ENCODE peak calls at places on chromosomes 3 and 15, in five cellular contexts. Z is CD4-positive, alpha-beta memory T cell; M is brain microvascular endothelial cell; X is cardiac muscle cell; V is ovary. H is an unnamed sample.

GRCh38 chr15:67304778-67305177 is 50.2 kb downstream of the IQCH start:
- DNase-seq in M (no peak), X (no peak), Z (no peak), V (no peak), H (no peak)

GRCh38 chr3:100033814-100034490 is 80.3 kb downstream of the FILIP1L start:
- DNase-seq in V (no peak), M (no peak), Z (no peak), X (peak; percentile 50), H (no peak)

GRCh38 chr15:76341366-76342045 is 4.9 kb downstream of the ISL2 start:
- DNase-seq in V (no peak), X (no peak), Z (no peak), M (no peak), H (no peak)

GRCh38 chr3:179146911-179147570 is 1.1 kb upstream of the PIK3CA start:
- DNase-seq in X (peak; percentile 73), Z (peak; percentile 70), V (peak; percentile 30), M (peak; percentile 71), H (peak; percentile 57)

GRCh38 chr3:21718161-21718765 is 32.7 kb downstream of the ZNF385D start:
- DNase-seq in M (peak; percentile 98), Z (no peak), V (no peak), X (peak; percentile 89), H (no peak)

GRCh38 chr3:195105389-195105788 is 165.6 kb downstream of the XXYLT1 start:
- DNase-seq in M (no peak), X (no peak), Z (no peak), V (no peak), H (no peak)

GRCh38 chr15:63601727-63602185 is 4.6 kb downstream of the FBXL22 start:
- DNase-seq in M (no peak), X (no peak), Z (no peak), V (no peak), H (no peak)

GRCh38 chr3:65851827-65852226 is 186.9 kb downstream of the MAGI1 start:
- DNase-seq in X (peak; percentile 87), M (peak; percentile 39), Z (no peak), V (no peak), H (no peak)

GRCh38 chr3:137259709-137260108 is 301.9 kb downstream of the IL20RB start:
- DNase-seq in V (no peak), Z (no peak), X (no peak), M (no peak), H (no peak)

GRCh38 chr3:149771652-149772271 is 19.5 kb upstream of the COMMD2 start:
- DNase-seq in Z (no peak), X (peak; percentile 56), M (peak; percentile 26), V (peak; percentile 53), H (no peak)

GRCh38 chr15:22845289-22845900 is 6.9 kb downstream of the NIPA2 start:
- DNase-seq in Z (no peak), V (no peak), X (no peak), M (no peak), H (no peak)

GRCh38 chr3:108281670-108282069 is 14.7 kb upstream of the HHLA2 start:
- DNase-seq in Z (no peak), X (no peak), M (no peak), V (no peak), H (no peak)

GRCh38 chr3:50150863-50151686 is 4.0 kb upstream of the SEMA3F start:
- DNase-seq in M (no peak), Z (peak; percentile 7), X (no peak), V (no peak), H (no peak)

GRCh38 chr15:67782592-67782991 is 42.7 kb upstream of the SKOR1 start:
- DNase-seq in Z (no peak), M (no peak), V (no peak), X (no peak), H (peak; percentile 14)

GRCh38 chr3:47421741-47422649 is 41.2 kb downstream of the PTPN23 start:
- DNase-seq in V (peak; percentile 38), M (no peak), X (peak; percentile 25), Z (no peak), H (peak; percentile 54)

GRCh38 chr3:187342255-187342654 is 25.9 kb upstream of the RTP4 start:
- DNase-seq in M (no peak), X (no peak), V (no peak), Z (no peak), H (no peak)

GRCh38 chr15:83769411-83769960 is 115.6 kb downstream of the ADAMTSL3 start:
- DNase-seq in V (no peak), M (no peak), Z (no peak), X (no peak), H (no peak)

GRCh38 chr15:83762367-83762766 is 108.4 kb downstream of the ADAMTSL3 start:
- DNase-seq in X (no peak), M (no peak), Z (no peak), V (no peak), H (no peak)

GRCh38 chr15:83767786-83768185 is 113.9 kb downstream of the ADAMTSL3 start:
- DNase-seq in Z (no peak), M (peak; percentile 84), V (no peak), X (peak; percentile 96), H (no peak)

GRCh38 chr15:83764201-83764839 is 110.4 kb downstream of the ADAMTSL3 start:
- DNase-seq in M (no peak), Z (no peak), X (no peak), V (no peak), H (no peak)

DNA sequence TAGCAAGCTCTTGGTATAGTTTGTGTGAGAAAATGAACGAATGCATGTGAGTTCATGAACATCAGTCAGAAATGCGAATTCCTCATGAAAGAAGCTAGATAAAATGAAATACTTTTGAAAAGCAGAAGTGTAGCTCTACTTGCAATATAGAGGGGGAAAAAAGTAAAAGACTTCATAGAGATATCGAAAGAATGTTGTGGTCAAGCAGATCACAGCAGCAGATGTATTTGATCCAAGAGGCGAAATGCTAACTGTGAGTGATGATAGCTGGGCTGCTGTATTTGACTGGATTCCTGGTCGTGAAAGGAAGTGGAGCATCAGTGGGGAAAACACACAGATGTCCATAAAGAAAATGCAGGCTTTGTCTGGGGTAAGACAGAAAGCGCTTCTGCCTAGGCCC is 112.4 kb downstream of the ADAMTSL3 start:
- DNase-seq in M (peak; percentile 74), X (peak; percentile 94), V (no peak), Z (no peak), H (no peak)
- H3K27ac ChIP-seq in M (peak overlapping the region; percentile 68), X (no peak overlapping the region), V (no peak overlapping the region), Z (no peak overlapping the region), H (no peak overlapping the region)

GRCh38 chr15:41932939-41933725 is 39.2 kb downstream of the EHD4 start:
- DNase-seq in V (no peak), Z (no peak), X (no peak), M (no peak), H (no peak)

GRCh38 chr15:41930867-41931222 is 37.0 kb upstream of the SPTBN5 start:
- DNase-seq in M (no peak), Z (no peak), X (no peak), V (no peak), H (no peak)

GRCh38 chr15:41933771-41934170 is 38.6 kb downstream of the EHD4 start:
- DNase-seq in Z (no peak), V (no peak), M (no peak), X (no peak), H (no peak)

GRCh38 chr15:41932511-41932910 is 38.7 kb upstream of the SPTBN5 start:
- DNase-seq in Z (no peak), M (no peak), X (no peak), V (no peak), H (no peak)

DNA sequence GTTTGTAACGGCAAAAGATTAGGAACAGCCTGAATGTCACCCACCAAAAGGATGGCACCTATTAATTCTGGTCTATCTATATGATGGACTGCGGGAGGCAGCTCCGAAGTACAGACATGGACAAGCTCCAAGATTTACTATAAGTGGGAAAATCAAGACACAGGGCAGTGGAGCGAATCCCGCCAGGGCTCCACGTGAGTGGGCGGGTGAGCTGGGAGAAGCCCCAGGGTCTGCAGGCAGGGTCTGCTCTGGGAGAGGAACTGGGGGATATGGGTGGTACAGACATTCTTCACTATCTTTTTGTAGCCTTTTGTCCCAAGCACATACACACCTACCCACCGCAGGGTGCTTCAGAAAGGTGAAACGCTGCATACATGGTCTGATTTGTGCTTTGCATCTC is 38.2 kb upstream of the SPTBN5 start:
- DNase-seq in V (no peak), M (no peak), X (no peak), Z (no peak), H (no peak)
- H3K27ac ChIP-seq in V (no peak overlapping the region), M (no peak overlapping the region), X (no peak overlapping the region), Z (no peak overlapping the region), H (no peak overlapping the region)

DNA sequence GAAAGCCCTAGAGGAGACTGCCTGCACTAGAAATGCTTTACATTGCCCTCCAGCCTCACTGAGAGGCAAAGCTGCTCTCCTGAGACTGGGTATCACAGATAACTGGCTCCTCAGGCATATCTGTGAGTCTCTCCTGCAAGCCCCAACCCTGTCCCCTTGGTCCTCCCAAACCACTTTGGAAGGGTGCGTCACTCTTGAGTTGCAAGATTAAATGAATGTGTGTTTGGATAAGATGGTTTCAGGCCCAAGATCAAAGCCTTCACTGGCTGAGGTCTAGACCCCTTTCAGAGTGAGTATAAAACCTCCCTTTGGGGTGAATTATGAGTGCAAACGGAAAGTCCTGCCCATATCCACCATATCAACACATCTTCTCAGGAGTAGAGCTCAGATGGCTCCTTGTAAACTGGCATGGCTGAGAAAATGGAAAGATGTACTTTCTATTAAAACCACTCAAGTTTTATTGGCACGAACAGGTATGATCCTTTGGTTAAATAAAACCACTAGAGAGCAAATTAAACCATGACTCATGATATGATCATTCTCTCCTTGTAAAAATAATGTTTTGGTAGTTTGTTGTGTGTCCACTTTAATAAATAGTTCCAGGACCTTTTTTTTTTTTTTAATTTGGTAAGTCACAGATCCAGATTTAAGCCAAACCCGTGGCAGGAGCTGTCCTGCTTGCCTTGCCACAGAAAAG is 164.0 kb downstream of the CHST2 start:
- DNase-seq in X (no peak), Z (no peak), M (no peak), V (no peak), H (no peak)
- H3K27ac ChIP-seq in X (no peak overlapping the region), Z (no peak overlapping the region), M (no peak overlapping the region), V (no peak overlapping the region), H (no peak overlapping the region)

GRCh38 chr15:80527961-80528360 is 123.8 kb downstream of the ARNT2 start:
- DNase-seq in V (no peak), X (no peak), Z (no peak), M (no peak), H (no peak)

GRCh38 chr15:80533934-80534333 is 129.8 kb downstream of the ARNT2 start:
- DNase-seq in M (no peak), X (no peak), V (no peak), Z (no peak), H (no peak)

GRCh38 chr15:80527406-80527805 is 123.2 kb downstream of the ARNT2 start:
- DNase-seq in X (no peak), M (no peak), V (no peak), Z (no peak), H (no peak)

GRCh38 chr15:80530737-80531365 is 126.7 kb downstream of the ARNT2 start:
- DNase-seq in Z (no peak), X (peak; percentile 84), V (no peak), M (no peak), H (no peak)

DNA sequence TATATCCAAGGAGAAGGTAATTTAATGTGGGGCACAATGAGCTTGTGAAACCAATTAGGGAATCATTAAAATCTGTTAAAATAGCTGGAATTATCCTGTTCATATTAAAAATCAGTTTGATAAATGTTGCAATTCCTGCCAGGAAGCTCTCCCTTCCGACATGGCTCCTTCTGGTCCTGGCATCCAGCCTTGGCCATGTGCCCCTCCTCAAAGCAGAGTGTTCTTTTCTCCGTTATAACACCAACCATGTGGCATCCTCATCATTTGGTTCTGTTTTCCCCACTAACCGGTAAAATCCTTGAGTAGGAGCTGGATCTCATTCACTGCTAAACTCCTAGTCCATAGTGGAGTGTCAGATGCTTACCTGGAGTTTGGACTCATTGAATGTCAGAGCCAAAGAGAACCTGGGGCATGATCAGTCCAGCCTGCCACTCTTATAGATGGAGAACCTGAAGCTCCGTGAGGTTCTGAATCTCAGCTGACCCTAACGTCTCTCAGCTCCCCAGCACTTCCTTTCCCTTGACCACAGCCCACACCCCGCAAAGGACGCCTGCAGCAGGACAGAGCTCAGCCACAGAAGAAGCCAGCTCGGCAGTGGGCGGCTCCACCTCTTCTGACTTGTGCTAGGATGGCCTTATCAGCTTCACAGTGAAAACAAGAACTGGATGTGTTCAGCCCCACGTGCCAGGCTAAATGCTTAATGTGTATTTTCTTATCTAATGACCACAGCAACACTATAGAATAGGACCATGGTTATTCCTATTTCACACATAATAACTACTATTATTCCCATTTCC is 127.4 kb downstream of the ARNT2 start:
- DNase-seq in X (peak; percentile 75), Z (no peak), V (no peak), M (no peak), H (no peak)
- H3K27ac ChIP-seq in X (no peak overlapping the region), Z (no peak overlapping the region), V (no peak overlapping the region), M (no peak overlapping the region), H (no peak overlapping the region)